ENCODE peak calls at places on chromosomes 3 and 15, in six cellular contexts. One of them, this sample, is unnamed.

GRCh38 chr3:111715911-111716523 is 120.9 kb upstream of the ZBED2 start:
- DNase-seq in transverse colon: peak; percentile 62
- DNase-seq in GM23338: peak; percentile 57
- DNase-seq in spleen: no peak
- DNase-seq in SK-N-SH: peak; percentile 53
- DNase-seq in breast epithelium: peak; percentile 59
- DNase-seq in this sample: no peak

GRCh38 chr3:98777801-98778220 is 14.7 kb downstream of the ST3GAL6 start:
- DNase-seq in transverse colon: no peak
- DNase-seq in GM23338: no peak
- DNase-seq in spleen: no peak
- DNase-seq in SK-N-SH: no peak
- DNase-seq in breast epithelium: no peak
- DNase-seq in this sample: no peak

GRCh38 chr15:79283252-79284048 is 928 bp downstream of the ANKRD34C start:
- DNase-seq in transverse colon: no peak
- DNase-seq in GM23338: peak; percentile 89
- DNase-seq in spleen: no peak
- DNase-seq in SK-N-SH: peak; percentile 69
- DNase-seq in breast epithelium: no peak
- DNase-seq in this sample: peak; percentile 37

GRCh38 chr3:2099028-2099671 is 484 bp downstream of the CNTN4 start:
- DNase-seq in transverse colon: peak; percentile 34
- DNase-seq in GM23338: peak; percentile 66
- DNase-seq in spleen: no peak
- DNase-seq in SK-N-SH: peak; percentile 65
- DNase-seq in breast epithelium: no peak
- DNase-seq in this sample: peak; percentile 6

GRCh38 chr15:99982662-99983061 is 249.4 kb upstream of the LYSMD4 start:
- DNase-seq in transverse colon: no peak
- DNase-seq in GM23338: no peak
- DNase-seq in spleen: no peak
- DNase-seq in SK-N-SH: peak; percentile 47
- DNase-seq in breast epithelium: no peak
- DNase-seq in this sample: no peak

GRCh38 chr3:144011251-144011799 is 39.7 kb downstream of the DIPK2A start:
- DNase-seq in transverse colon: no peak
- DNase-seq in GM23338: no peak
- DNase-seq in spleen: no peak
- DNase-seq in SK-N-SH: no peak
- DNase-seq in breast epithelium: no peak
- DNase-seq in this sample: no peak

GRCh38 chr3:119240101-119240581 is 537 bp downstream of the B4GALT4 start:
- DNase-seq in transverse colon: peak; percentile 74
- DNase-seq in GM23338: peak; percentile 57
- DNase-seq in spleen: no peak
- DNase-seq in SK-N-SH: no peak
- DNase-seq in breast epithelium: no peak
- DNase-seq in this sample: no peak

GRCh38 chr3:38990621-38991020 is 61.1 kb downstream of the SCN11A start:
- DNase-seq in transverse colon: no peak
- DNase-seq in GM23338: no peak
- DNase-seq in spleen: no peak
- DNase-seq in SK-N-SH: no peak
- DNase-seq in breast epithelium: no peak
- DNase-seq in this sample: no peak

GRCh38 chr3:2861920-2862319 is 248.3 kb downstream of the IL5RA start:
- DNase-seq in transverse colon: no peak
- DNase-seq in GM23338: no peak
- DNase-seq in spleen: no peak
- DNase-seq in SK-N-SH: no peak
- DNase-seq in breast epithelium: no peak
- DNase-seq in this sample: no peak

GRCh38 chr3:55858727-55859126 is 371.6 kb upstream of the WNT5A start:
- DNase-seq in transverse colon: no peak
- DNase-seq in GM23338: no peak
- DNase-seq in spleen: no peak
- DNase-seq in SK-N-SH: no peak
- DNase-seq in breast epithelium: no peak
- DNase-seq in this sample: no peak

GRCh38 chr3:14787630-14788029 is 31.1 kb upstream of the FGD5 start:
- DNase-seq in transverse colon: no peak
- DNase-seq in GM23338: no peak
- DNase-seq in spleen: peak; percentile 47
- DNase-seq in SK-N-SH: no peak
- DNase-seq in breast epithelium: no peak
- DNase-seq in this sample: no peak

GRCh38 chr3:8386221-8386620 is 115.4 kb upstream of the LMCD1 start:
- DNase-seq in transverse colon: no peak
- DNase-seq in GM23338: no peak
- DNase-seq in spleen: no peak
- DNase-seq in SK-N-SH: no peak
- DNase-seq in breast epithelium: no peak
- DNase-seq in this sample: no peak

GRCh38 chr3:184129012-184129411 is 6.1 kb upstream of the EIF2B5 start:
- DNase-seq in transverse colon: no peak
- DNase-seq in GM23338: peak; percentile 74
- DNase-seq in spleen: no peak
- DNase-seq in SK-N-SH: peak; percentile 44
- DNase-seq in breast epithelium: no peak
- DNase-seq in this sample: no peak

GRCh38 chr3:95151590-95151989 is 1088.7 kb downstream of the NSUN3 start:
- DNase-seq in transverse colon: no peak
- DNase-seq in GM23338: no peak
- DNase-seq in spleen: no peak
- DNase-seq in SK-N-SH: no peak
- DNase-seq in breast epithelium: no peak
- DNase-seq in this sample: no peak

GRCh38 chr15:73564255-73564654 is 68.9 kb downstream of the NPTN start:
- DNase-seq in transverse colon: no peak
- DNase-seq in GM23338: no peak
- DNase-seq in spleen: no peak
- DNase-seq in SK-N-SH: no peak
- DNase-seq in breast epithelium: no peak
- DNase-seq in this sample: no peak

GRCh38 chr3:197300361-197300760 is 1.9 kb upstream of the DLG1 start:
- DNase-seq in transverse colon: no peak
- DNase-seq in GM23338: no peak
- DNase-seq in spleen: no peak
- DNase-seq in SK-N-SH: no peak
- DNase-seq in breast epithelium: no peak
- DNase-seq in this sample: no peak

GRCh38 chr15:48373855-48374421 is 42.7 kb downstream of the DUT start:
- DNase-seq in transverse colon: no peak
- DNase-seq in GM23338: no peak
- DNase-seq in spleen: no peak
- DNase-seq in SK-N-SH: no peak
- DNase-seq in breast epithelium: no peak
- DNase-seq in this sample: no peak

GRCh38 chr3:129829640-129830039 is 63.9 kb downstream of the TMCC1 start:
- DNase-seq in transverse colon: peak; percentile 23
- DNase-seq in GM23338: peak; percentile 76
- DNase-seq in spleen: no peak
- DNase-seq in SK-N-SH: peak; percentile 36
- DNase-seq in breast epithelium: no peak
- DNase-seq in this sample: no peak

GRCh38 chr15:34158355-34158754 is 51.5 kb downstream of the KATNBL1 start:
- DNase-seq in transverse colon: no peak
- DNase-seq in GM23338: no peak
- DNase-seq in spleen: no peak
- DNase-seq in SK-N-SH: no peak
- DNase-seq in breast epithelium: no peak
- DNase-seq in this sample: no peak

DNA sequence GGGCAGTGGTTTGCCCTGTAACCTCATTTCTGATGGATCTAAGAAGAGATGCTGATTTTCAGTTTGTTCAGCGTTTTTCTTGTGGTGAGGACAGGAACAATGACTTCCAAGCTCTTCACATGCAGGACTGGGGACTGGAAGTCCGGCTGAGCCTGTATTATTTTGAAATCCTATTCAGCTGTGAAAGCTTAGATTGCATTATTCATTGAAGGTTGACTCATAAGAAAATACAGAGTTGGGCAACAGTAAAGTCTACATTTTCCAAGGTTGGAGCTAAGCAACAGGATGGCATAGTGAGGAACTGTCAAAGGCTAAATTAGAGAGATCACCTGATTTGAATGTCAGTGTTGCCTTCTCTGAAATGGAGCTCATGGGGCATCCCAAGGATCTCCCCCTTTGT is 231.0 kb upstream of the FEZF2 start:
- DNase-seq in transverse colon: no peak
- DNase-seq in GM23338: no peak
- DNase-seq in spleen: no peak
- DNase-seq in SK-N-SH: no peak
- DNase-seq in breast epithelium: no peak
- DNase-seq in this sample: no peak
- TF ChIP-seq POLR2AphosphoS5 in transverse colon: no peak
- TF ChIP-seq POLR2AphosphoS5 in GM23338: no peak
- TF ChIP-seq POLR2AphosphoS5 in spleen: no peak
- TF ChIP-seq POLR2AphosphoS5 in SK-N-SH: no peak
- TF ChIP-seq POLR2AphosphoS5 in breast epithelium: no peak
- TF ChIP-seq POLR2AphosphoS5 in this sample: no peak

GRCh38 chr3:29977360-29977759 is 629.0 kb upstream of the TGFBR2 start:
- DNase-seq in transverse colon: no peak
- DNase-seq in GM23338: no peak
- DNase-seq in spleen: no peak
- DNase-seq in SK-N-SH: no peak
- DNase-seq in breast epithelium: no peak
- DNase-seq in this sample: no peak
- TF ChIP-seq POLR2AphosphoS5 in transverse colon: no peak
- TF ChIP-seq POLR2AphosphoS5 in GM23338: no peak
- TF ChIP-seq POLR2AphosphoS5 in spleen: no peak
- TF ChIP-seq POLR2AphosphoS5 in SK-N-SH: no peak
- TF ChIP-seq POLR2AphosphoS5 in breast epithelium: no peak
- TF ChIP-seq POLR2AphosphoS5 in this sample: no peak

GRCh38 chr15:89088605-89089315 is 504 bp downstream of the ABHD2 start:
- DNase-seq in transverse colon: peak; percentile 36
- DNase-seq in GM23338: peak; percentile 42
- DNase-seq in spleen: peak; percentile 89
- DNase-seq in SK-N-SH: no peak
- DNase-seq in breast epithelium: peak; percentile 52
- DNase-seq in this sample: no peak

GRCh38 chr15:89089316-89090230 is 1.3 kb downstream of the ABHD2 start:
- DNase-seq in transverse colon: no peak
- DNase-seq in GM23338: no peak
- DNase-seq in spleen: no peak
- DNase-seq in SK-N-SH: no peak
- DNase-seq in breast epithelium: no peak
- DNase-seq in this sample: no peak

GRCh38 chr15:89091667-89092220 is 3.5 kb downstream of the ABHD2 start:
- DNase-seq in transverse colon: no peak
- DNase-seq in GM23338: no peak
- DNase-seq in spleen: no peak
- DNase-seq in SK-N-SH: no peak
- DNase-seq in breast epithelium: no peak
- DNase-seq in this sample: no peak

GRCh38 chr15:89093509-89093908 is 5.3 kb downstream of the ABHD2 start:
- DNase-seq in transverse colon: no peak
- DNase-seq in GM23338: no peak
- DNase-seq in spleen: no peak
- DNase-seq in SK-N-SH: no peak
- DNase-seq in breast epithelium: no peak
- DNase-seq in this sample: no peak

DNA sequence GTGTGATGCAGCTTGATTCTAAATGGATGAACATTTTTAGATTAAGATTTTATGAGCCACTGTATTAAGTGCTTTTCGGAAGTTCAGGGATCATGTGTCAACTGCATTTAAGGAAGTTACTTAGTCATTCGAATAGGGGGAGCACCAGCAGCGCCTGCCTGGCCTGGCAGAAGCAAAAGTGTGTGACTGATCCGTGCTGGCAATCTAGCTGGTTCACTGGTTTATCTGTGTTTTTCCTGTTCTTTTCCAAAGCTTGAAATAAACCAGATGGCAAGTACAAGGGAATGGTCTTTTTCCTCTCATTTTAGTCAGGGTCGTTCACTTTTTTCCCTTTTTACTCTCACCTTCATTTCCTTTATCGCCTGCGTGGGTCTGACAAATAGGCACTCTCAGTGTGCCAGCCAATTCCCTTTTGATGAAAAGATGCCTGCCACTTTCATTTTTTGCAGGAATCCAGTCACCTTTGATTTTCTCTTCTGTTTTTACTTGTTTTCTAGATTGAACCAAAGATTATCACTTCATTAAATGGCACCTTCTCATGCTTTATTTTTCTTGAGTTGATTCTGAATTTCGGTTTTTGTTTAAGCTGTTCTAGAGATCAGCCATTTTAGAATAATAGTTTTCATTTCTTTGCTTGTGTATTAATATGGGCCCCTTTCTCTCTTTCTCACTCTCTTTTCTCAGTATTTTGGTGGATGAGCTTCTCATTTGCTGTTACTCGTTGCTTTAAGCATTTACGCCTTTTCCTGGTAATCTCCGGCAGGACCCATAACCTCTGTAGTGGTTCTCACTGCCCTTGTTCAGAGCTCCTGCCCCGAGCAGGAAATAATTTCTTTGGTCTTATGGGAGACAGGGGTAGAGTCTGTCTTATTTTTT is 2.8 kb downstream of the ABHD2 start:
- DNase-seq in transverse colon: peak; percentile 52
- DNase-seq in GM23338: no peak
- DNase-seq in spleen: peak; percentile 89
- DNase-seq in SK-N-SH: peak; percentile 42
- DNase-seq in breast epithelium: no peak
- DNase-seq in this sample: no peak
- TF ChIP-seq POLR2AphosphoS5 in transverse colon: peak; percentile 65
- TF ChIP-seq POLR2AphosphoS5 in GM23338: no peak
- TF ChIP-seq POLR2AphosphoS5 in spleen: peak; percentile 90
- TF ChIP-seq POLR2AphosphoS5 in SK-N-SH: peak; percentile 52
- TF ChIP-seq POLR2AphosphoS5 in breast epithelium: no peak
- TF ChIP-seq POLR2AphosphoS5 in this sample: no peak

GRCh38 chr15:74790080-74790916 is 8.4 kb downstream of the CSK start:
- DNase-seq in transverse colon: peak; percentile 68
- DNase-seq in GM23338: no peak
- DNase-seq in spleen: peak; percentile 90
- DNase-seq in SK-N-SH: peak; percentile 87
- DNase-seq in breast epithelium: no peak
- DNase-seq in this sample: no peak

GRCh38 chr15:74788716-74789151 is 6.9 kb downstream of the CSK start:
- DNase-seq in transverse colon: peak; percentile 61
- DNase-seq in GM23338: peak; percentile 60
- DNase-seq in spleen: peak; percentile 92
- DNase-seq in SK-N-SH: no peak
- DNase-seq in breast epithelium: no peak
- DNase-seq in this sample: no peak

GRCh38 chr15:74789171-74789627 is 7.3 kb downstream of the CSK start:
- DNase-seq in transverse colon: peak; percentile 89
- DNase-seq in GM23338: no peak
- DNase-seq in spleen: peak; percentile 90
- DNase-seq in SK-N-SH: no peak
- DNase-seq in breast epithelium: no peak
- DNase-seq in this sample: no peak

GRCh38 chr15:74791007-74791406 is 9.1 kb downstream of the CSK start:
- DNase-seq in transverse colon: no peak
- DNase-seq in GM23338: no peak
- DNase-seq in spleen: no peak
- DNase-seq in SK-N-SH: no peak
- DNase-seq in breast epithelium: no peak
- DNase-seq in this sample: no peak

DNA sequence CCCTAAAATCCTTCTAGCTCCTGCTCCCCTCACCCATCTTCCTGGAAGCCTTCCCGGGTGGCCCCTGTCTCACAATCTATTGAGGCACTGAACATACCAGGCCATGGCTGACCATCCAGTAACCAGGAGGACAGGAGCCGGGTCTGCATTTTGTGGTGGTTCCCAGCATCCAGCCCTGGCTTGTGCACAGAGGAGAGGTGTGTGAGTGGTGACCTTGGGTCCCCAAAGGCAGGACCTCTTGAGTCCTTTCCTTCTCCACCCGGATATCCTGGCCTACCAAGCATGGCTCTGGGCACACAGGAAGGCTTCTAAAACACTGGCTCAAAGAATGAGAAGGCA is 7.8 kb downstream of the CSK start:
- DNase-seq in transverse colon: no peak
- DNase-seq in GM23338: no peak
- DNase-seq in spleen: no peak
- DNase-seq in SK-N-SH: no peak
- DNase-seq in breast epithelium: no peak
- DNase-seq in this sample: no peak
- TF ChIP-seq POLR2AphosphoS5 in transverse colon: no peak
- TF ChIP-seq POLR2AphosphoS5 in GM23338: no peak
- TF ChIP-seq POLR2AphosphoS5 in spleen: no peak
- TF ChIP-seq POLR2AphosphoS5 in SK-N-SH: no peak
- TF ChIP-seq POLR2AphosphoS5 in breast epithelium: no peak
- TF ChIP-seq POLR2AphosphoS5 in this sample: no peak

This sample was measured in GM12891.